ENCODE peak calls at places on chromosomes 6 and 20, in six cellular contexts. Z, V, P, Y, W and O are unnamed samples.

GRCh38 chr6:31532644-31533454 is 4.1 kb downstream of the MCCD1 start:
- DNase-seq in Z (no peak), Y (no peak), W (no peak), P (no peak), V (no peak), O (no peak)

GRCh38 chr6:1689141-1689540 is 79.4 kb downstream of the FOXC1 start:
- DNase-seq in V (no peak), W (no peak), Y (no peak), Z (no peak), P (no peak), O (no peak)

GRCh38 chr20:45404438-45404837 is 3.7 kb upstream of the DBNDD2 start:
- DNase-seq in P (no peak), V (no peak), Y (no peak), W (no peak), Z (no peak), O (no peak)

GRCh38 chr6:146902846-146903245 is 301.4 kb upstream of the STXBP5 start:
- DNase-seq in W (no peak), V (no peak), Z (no peak), Y (no peak), P (peak), O (no peak)

GRCh38 chr6:45192556-45192955 is 135.6 kb upstream of the RUNX2 start:
- DNase-seq in Z (no peak), V (no peak), Y (no peak), W (no peak), P (peak), O (no peak)

GRCh38 chr20:52179331-52180166 is 12.0 kb downstream of the ZFP64 start:
- DNase-seq in Y (no peak), V (no peak), P (no peak), W (no peak), Z (no peak), O (no peak)

GRCh38 chr6:42407379-42407778 is 44.3 kb downstream of the TRERF1 start:
- DNase-seq in Z (no peak), W (no peak), P (peak), V (no peak), Y (no peak), O (no peak)

GRCh38 chr20:1291191-1291741 is 25.2 kb downstream of the SNPH start:
- DNase-seq in V (no peak), Y (no peak), P (peak), W (no peak), Z (no peak), O (no peak)

GRCh38 chr6:42449917-42450313 is 1.8 kb downstream of the TRERF1 start:
- DNase-seq in V (no peak), P (no peak), Z (no peak), W (no peak), Y (no peak), O (no peak)

GRCh38 chr6:74899416-74899815 is 306.4 kb downstream of the COL12A1 start:
- DNase-seq in P (no peak), Y (no peak), Z (no peak), V (peak), W (no peak), O (peak)

GRCh38 chr6:51648236-51648635 is 439.2 kb downstream of the PKHD1 start:
- DNase-seq in Z (no peak), W (no peak), V (no peak), P (no peak), Y (no peak), O (no peak)

GRCh38 chr6:56314683-56315523 is 67.5 kb upstream of the COL21A1 start:
- DNase-seq in W (no peak), V (no peak), P (peak), Z (no peak), Y (peak), O (peak)

GRCh38 chr6:99344289-99344688 is 5.2 kb downstream of the FAXC start:
- DNase-seq in Z (no peak), W (no peak), V (peak), P (peak), Y (no peak), O (no peak)